ENCODE peak calls at places on chromosomes 6 and 20, in ten cellular contexts. B, L, N, T, D, U, F, H, X and K are unnamed samples.

GRCh38 chr20:37202267-37202943 is 23.1 kb upstream of the MROH8 start:
- DNase-seq in B (no peak), L (peak), N (no peak), T (peak), D (no peak), U (peak), F (no peak), H (peak), X (no peak), K (no peak)

GRCh38 chr6:109260126-109260525 is 122.1 kb downstream of the CD164 start:
- DNase-seq in B (no peak), L (no peak), N (no peak), T (no peak), D (no peak), U (no peak), F (no peak), H (no peak), X (no peak), K (no peak)

GRCh38 chr6:161584051-161584450 is 310.2 kb upstream of the AGPAT4 start:
- DNase-seq in B (no peak), L (no peak), N (no peak), T (no peak), D (no peak), U (no peak), F (no peak), H (no peak), X (no peak), K (no peak)

GRCh38 chr6:118739976-118740771 is 88.8 kb upstream of the CEP85L start:
- DNase-seq in B (no peak), L (no peak), N (no peak), T (no peak), D (no peak), U (no peak), F (no peak), H (no peak), X (no peak), K (no peak)

GRCh38 chr20:32982617-32983458 is 21.4 kb downstream of the SUN5 start:
- DNase-seq in B (no peak), L (no peak), N (no peak), T (no peak), D (no peak), U (peak), F (peak), H (no peak), X (no peak), K (no peak)

GRCh38 chr6:84361372-84362179 is 134.1 kb upstream of the CEP162 start:
- DNase-seq in B (no peak), L (no peak), N (no peak), T (no peak), D (no peak), U (no peak), F (no peak), H (no peak), X (no peak), K (no peak)

GRCh38 chr6:52512199-52512598 is 64.7 kb downstream of the TRAM2 start:
- DNase-seq in B (peak), L (peak), N (no peak), T (no peak), D (no peak), U (no peak), F (no peak), H (no peak), X (no peak), K (no peak)

GRCh38 chr6:68069921-68070709 is 565.0 kb upstream of the ADGRB3 start:
- DNase-seq in B (no peak), L (no peak), N (no peak), T (peak), D (no peak), U (no peak), F (no peak), H (no peak), X (no peak), K (no peak)

GRCh38 chr20:22338140-22338708 is 246.1 kb downstream of the FOXA2 start:
- DNase-seq in B (no peak), L (no peak), N (no peak), T (no peak), D (no peak), U (no peak), F (no peak), H (no peak), X (no peak), K (no peak)

GRCh38 chr6:46486186-46486585 is 5.1 kb downstream of the RCAN2 start:
- DNase-seq in B (no peak), L (no peak), N (no peak), T (no peak), D (no peak), U (no peak), F (no peak), H (no peak), X (no peak), K (no peak)

GRCh38 chr20:49570161-49570827 is 2.4 kb upstream of the PTGIS start:
- DNase-seq in B (peak), L (no peak), N (no peak), T (no peak), D (no peak), U (no peak), F (no peak), H (no peak), X (no peak), K (no peak)

GRCh38 chr6:32642707-32643106 is 5.5 kb downstream of the HLA-DQA1 start:
- DNase-seq in B (no peak), L (no peak), N (no peak), T (no peak), D (no peak), U (no peak), F (no peak), H (no peak), X (no peak), K (no peak)

GRCh38 chr20:17883592-17884317 is 84.8 kb downstream of the SNX5 start:
- DNase-seq in B (peak), L (no peak), N (no peak), T (no peak), D (no peak), U (no peak), F (no peak), H (no peak), X (no peak), K (no peak)

GRCh38 chr6:152975204-152975915 is 7.5 kb downstream of the FBXO5 start:
- DNase-seq in B (no peak), L (no peak), N (no peak), T (no peak), D (no peak), U (no peak), F (no peak), H (peak), X (no peak), K (no peak)

GRCh38 chr6:56595490-56596122 is 47.1 kb downstream of the DST start:
- DNase-seq in B (no peak), L (peak), N (no peak), T (peak), D (no peak), U (peak), F (peak), H (peak), X (no peak), K (peak)

GRCh38 chr6:37239950-37240713 is 17.4 kb upstream of the TBC1D22B start:
- DNase-seq in B (peak), L (peak), N (peak), T (no peak), D (peak), U (peak), F (peak), H (peak), X (no peak), K (peak)

GRCh38 chr6:27755768-27756167 is 156.4 kb downstream of the OR2B2 start:
- DNase-seq in B (no peak), L (no peak), N (no peak), T (no peak), D (no peak), U (no peak), F (no peak), H (peak), X (no peak), K (no peak)

GRCh38 chr6:159252955-159253508 is 83.8 kb downstream of the FNDC1 start:
- DNase-seq in B (no peak), L (no peak), N (peak), T (peak), D (no peak), U (peak), F (no peak), H (peak), X (no peak), K (peak)

GRCh38 chr20:44728835-44729342 is 13.7 kb downstream of the CCN5 start:
- DNase-seq in B (peak), L (no peak), N (no peak), T (peak), D (no peak), U (peak), F (peak), H (peak), X (no peak), K (no peak)

GRCh38 chr20:10642859-10643559 is 30.8 kb downstream of the JAG1 start:
- DNase-seq in B (no peak), L (no peak), N (no peak), T (no peak), D (no peak), U (no peak), F (no peak), H (no peak), X (no peak), K (no peak)

GRCh38 chr6:113352029-113352801 is 504.9 kb upstream of the MARCKS start:
- DNase-seq in B (no peak), L (peak), N (no peak), T (no peak), D (no peak), U (no peak), F (peak), H (no peak), X (no peak), K (no peak)

GRCh38 chr6:150491131-150491795 is 108.4 kb upstream of the PLEKHG1 start:
- DNase-seq in B (no peak), L (no peak), N (no peak), T (no peak), D (no peak), U (no peak), F (no peak), H (no peak), X (no peak), K (peak)

GRCh38 chr6:30842754-30843610 is 41.3 kb upstream of the DDR1 start:
- DNase-seq in B (no peak), L (no peak), N (no peak), T (no peak), D (no peak), U (no peak), F (no peak), H (no peak), X (no peak), K (no peak)

GRCh38 chr6:36955671-36956070 is 1.1 kb downstream of the PI16 start:
- DNase-seq in B (no peak), L (no peak), N (no peak), T (no peak), D (no peak), U (no peak), F (no peak), H (no peak), X (no peak), K (no peak)

GRCh38 chr6:142374090-142374783 is 72.4 kb downstream of the ADGRG6 start:
- DNase-seq in B (no peak), L (no peak), N (no peak), T (peak), D (no peak), U (no peak), F (no peak), H (no peak), X (no peak), K (no peak)

GRCh38 chr6:16901777-16902176 is 140.5 kb upstream of the ATXN1 start:
- DNase-seq in B (peak), L (peak), N (no peak), T (no peak), D (no peak), U (peak), F (peak), H (no peak), X (no peak), K (no peak)

GRCh38 chr6:138162947-138163569 is 1.3 kb downstream of the ARFGEF3 start:
- DNase-seq in B (no peak), L (no peak), N (no peak), T (peak), D (no peak), U (no peak), F (no peak), H (no peak), X (no peak), K (no peak)

GRCh38 chr6:143270026-143270425 is 180.5 kb downstream of the ADAT2 start:
- DNase-seq in B (no peak), L (no peak), N (no peak), T (no peak), D (no peak), U (no peak), F (no peak), H (no peak), X (no peak), K (no peak)

GRCh38 chr6:2688416-2689064 is 62.2 kb downstream of the MYLK4 start:
- DNase-seq in B (no peak), L (no peak), N (no peak), T (no peak), D (no peak), U (no peak), F (no peak), H (no peak), X (no peak), K (no peak)

GRCh38 chr20:43388267-43389081 is 69.2 kb upstream of the SRSF6 start:
- DNase-seq in B (peak), L (no peak), N (no peak), T (no peak), D (no peak), U (no peak), F (no peak), H (no peak), X (no peak), K (no peak)

GRCh38 chr6:126300126-126300525 is 39.8 kb upstream of the CENPW start:
- DNase-seq in B (no peak), L (no peak), N (no peak), T (no peak), D (no peak), U (no peak), F (no peak), H (no peak), X (no peak), K (peak)

GRCh38 chr6:126307859-126308258 is 32.1 kb upstream of the CENPW start:
- DNase-seq in B (no peak), L (no peak), N (no peak), T (no peak), D (no peak), U (no peak), F (no peak), H (no peak), X (no peak), K (no peak)

GRCh38 chr6:126300735-126301134 is 39.2 kb upstream of the CENPW start:
- DNase-seq in B (no peak), L (no peak), N (no peak), T (no peak), D (no peak), U (no peak), F (no peak), H (no peak), X (no peak), K (peak)

DNA sequence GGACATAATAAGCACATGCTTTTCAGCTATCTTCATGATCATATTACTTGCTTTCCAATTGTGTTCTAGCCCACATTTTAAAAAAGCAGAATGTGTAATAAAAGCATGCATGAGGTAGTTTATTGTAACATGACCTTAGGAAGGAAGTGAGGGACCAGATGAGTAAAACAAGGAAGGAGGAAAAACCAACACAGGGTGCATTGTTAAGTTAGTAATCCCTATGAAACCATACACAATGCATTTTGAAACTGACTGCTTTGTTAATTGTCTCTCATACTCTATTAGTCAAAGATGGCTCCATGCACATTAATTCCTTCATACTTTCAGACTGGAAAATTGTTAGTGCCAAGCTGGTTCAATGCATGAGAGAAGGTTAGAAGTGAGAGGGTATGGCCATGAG is 37.7 kb upstream of the CENPW start:
- DNase-seq in B (no peak), L (no peak), N (no peak), T (peak), D (no peak), U (no peak), F (no peak), H (no peak), X (no peak), K (no peak)
- TF ChIP-seq POLR2AphosphoS5 in B (no peak), L (no peak), N (no peak), T (no peak), D (no peak), U (no peak), F (no peak), H (no peak), X (no peak), K (no peak)

GRCh38 chr6:26412954-26413353 is 10.9 kb downstream of the BTN3A1 start:
- DNase-seq in B (no peak), L (no peak), N (no peak), T (no peak), D (no peak), U (no peak), F (no peak), H (no peak), X (no peak), K (no peak)
- TF ChIP-seq POLR2AphosphoS5 in B (no peak), L (no peak), N (no peak), T (no peak), D (no peak), U (no peak), F (no peak), H (no peak), X (no peak), K (no peak)

DNA sequence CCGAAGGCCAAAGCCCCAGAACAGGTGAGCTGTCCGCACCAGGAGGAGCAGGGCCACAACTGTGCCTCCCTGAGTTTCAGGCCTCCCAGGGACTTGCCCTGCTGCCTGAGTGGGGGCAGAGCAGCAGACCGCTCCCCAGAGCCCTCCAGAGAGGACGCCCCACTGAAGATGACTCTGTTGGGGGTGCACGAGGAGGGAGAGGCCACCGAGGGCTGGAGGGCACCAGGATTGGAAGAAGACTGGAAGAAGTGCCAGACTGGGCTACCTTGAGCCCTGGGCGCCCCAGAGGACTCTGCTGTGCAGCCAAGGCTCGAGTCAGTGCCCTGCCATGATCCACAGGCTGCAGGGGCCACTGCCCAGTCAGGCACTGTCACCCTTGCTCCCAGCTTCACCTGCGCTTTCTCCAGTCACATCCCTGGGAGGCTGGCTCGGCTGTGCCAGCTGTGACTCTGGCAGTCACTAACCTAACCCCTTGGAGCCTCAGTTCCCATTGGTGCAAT is 11.3 kb downstream of the CST7 start:
- DNase-seq in B (peak), L (no peak), N (no peak), T (no peak), D (no peak), U (no peak), F (peak), H (no peak), X (no peak), K (no peak)
- TF ChIP-seq POLR2AphosphoS5 in B (no peak), L (no peak), N (no peak), T (no peak), D (no peak), U (no peak), F (no peak), H (peak), X (no peak), K (no peak)

DNA sequence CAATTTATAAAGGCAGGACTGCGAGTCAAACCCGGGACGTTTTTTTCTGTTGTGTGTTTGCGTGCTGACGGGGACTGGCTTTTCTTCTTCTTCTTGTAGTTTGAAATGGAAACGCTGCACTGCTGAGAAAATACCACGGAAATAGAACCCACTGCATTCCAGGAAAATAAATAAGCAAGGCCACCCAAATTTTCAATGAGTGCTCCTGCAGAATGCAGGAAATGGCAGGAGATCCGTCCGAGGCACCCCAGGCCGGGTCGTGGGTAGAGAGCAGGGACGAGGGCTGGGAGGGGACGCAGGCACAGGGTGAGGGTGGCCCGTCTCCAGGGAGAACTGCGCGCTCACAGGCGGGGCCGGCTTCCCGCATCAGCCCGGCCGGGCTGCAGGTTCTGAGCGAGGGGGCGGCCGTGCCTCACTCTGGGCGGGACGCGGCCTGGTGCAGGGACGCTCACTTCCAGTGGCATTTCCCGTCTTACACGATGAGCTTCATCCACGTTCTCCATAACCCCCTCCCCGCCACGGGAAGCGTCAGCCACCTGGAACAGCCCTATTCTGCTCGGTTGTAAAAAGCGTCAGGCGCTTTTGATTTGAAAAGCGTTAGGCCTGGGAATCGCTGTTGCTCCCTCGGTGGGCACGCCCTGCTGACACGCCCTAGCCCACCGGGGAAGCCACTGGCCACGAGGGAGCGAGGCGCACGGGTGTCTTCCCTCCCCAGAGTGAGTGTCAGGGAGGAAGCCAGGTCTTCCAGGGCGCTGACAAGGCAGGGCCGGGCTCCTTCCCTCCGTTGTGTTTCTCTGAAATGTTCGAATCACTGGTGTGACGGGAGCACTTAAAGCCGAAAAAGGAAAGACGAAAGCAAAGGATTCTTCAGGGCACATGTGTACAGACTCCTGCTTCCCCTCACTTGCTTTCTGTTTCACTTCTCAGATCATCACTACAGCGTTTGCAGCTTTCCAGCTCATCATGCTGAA is 17.9 kb upstream of the EXOC2 start:
- DNase-seq in B (peak), L (peak), N (peak), T (peak), D (peak), U (peak), F (peak), H (peak), X (peak), K (peak)
- TF ChIP-seq POLR2AphosphoS5 in B (peak), L (peak), N (peak), T (peak), D (peak), U (peak), F (peak), H (no peak), X (peak), K (no peak)

DNA sequence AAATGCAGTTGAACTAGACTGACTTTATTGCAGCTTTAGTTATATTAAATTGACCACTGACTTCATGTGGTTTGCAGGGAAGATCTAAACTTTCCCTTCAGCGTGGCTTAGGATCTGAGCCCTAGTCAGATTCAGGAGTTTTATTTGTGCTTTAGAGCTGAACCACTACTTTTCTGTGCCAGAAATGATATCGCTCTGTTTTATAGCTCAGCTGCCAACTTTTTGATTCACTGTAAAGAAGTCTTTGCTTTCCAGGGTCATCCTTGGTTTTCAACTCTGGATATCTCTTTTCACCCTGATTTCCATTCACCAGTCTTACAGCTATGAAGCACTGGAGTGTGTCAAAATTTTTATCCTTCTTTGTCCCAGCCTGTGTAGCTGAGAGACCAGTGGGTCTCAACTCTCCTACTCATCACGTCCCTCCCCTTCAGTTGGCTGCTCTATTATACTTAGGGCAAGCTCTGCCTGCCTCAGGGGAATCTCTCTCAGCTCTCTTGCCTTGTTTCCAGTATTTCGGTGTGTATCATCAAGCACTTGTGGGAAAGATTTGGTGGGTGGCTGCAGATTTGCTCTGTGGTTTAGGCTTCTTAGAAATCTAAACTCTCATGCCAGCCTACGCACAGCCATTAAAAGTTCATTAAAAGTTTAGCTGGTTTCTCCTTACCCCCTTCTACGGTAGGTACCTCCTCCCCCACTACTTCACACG is 425.5 kb downstream of the TENT5A start:
- DNase-seq in B (no peak), L (no peak), N (no peak), T (no peak), D (no peak), U (no peak), F (no peak), H (no peak), X (no peak), K (no peak)
- TF ChIP-seq POLR2AphosphoS5 in B (no peak), L (no peak), N (no peak), T (no peak), D (no peak), U (no peak), F (no peak), H (no peak), X (no peak), K (no peak)